ENCODE peak calls at places on chromosomes 3 and 15, in seven cellular contexts. X is NCI-H2081; Z is activated gamma-delta T cell treated with anti-CD3 and anti-CD28 coated beads, Interleukin-2, amount 50 U/mL, for 16 hours; F is foreskin fibroblast; M is GM03348; H is GM12865; Q is activated naive CD8-positive, alpha-beta T cell treated with anti-CD3 and anti-CD28 coated beads for 36 hours. J is an unnamed sample.

GRCh38 chr15:28018291-28019044 is 80.6 kb downstream of the OCA2 start:
- DNase-seq in H (no peak), M (no peak), Q (no peak), F (no peak), Z (no peak), X (no peak), J (no peak)

GRCh38 chr15:57224664-57225063 is 151.6 kb upstream of the CGNL1 start:
- DNase-seq in Q (no peak), F (no peak), H (peak), Z (no peak), X (no peak), M (peak), J (no peak)

GRCh38 chr15:50244959-50245624 is 20.4 kb downstream of the HDC start:
- DNase-seq in F (no peak), M (no peak), Z (no peak), Q (no peak), X (no peak), H (no peak), J (no peak)

GRCh38 chr3:156602424-156602823 is 47.5 kb upstream of the SSR3 start:
- DNase-seq in Z (no peak), Q (no peak), F (peak), H (peak), X (no peak), M (no peak), J (no peak)

GRCh38 chr3:10570196-10570946 is 65.0 kb upstream of the ATP2B2 start:
- DNase-seq in M (no peak), Q (no peak), X (no peak), Z (no peak), F (no peak), H (no peak), J (no peak)

GRCh38 chr3:194957743-194958240 is 272.1 kb downstream of the FAM43A start:
- DNase-seq in X (no peak), Q (no peak), H (no peak), F (no peak), M (no peak), Z (no peak), J (no peak)

GRCh38 chr3:132399054-132399929 is 18.0 kb upstream of the DNAJC13 start:
- DNase-seq in M (peak), H (peak), Z (no peak), Q (no peak), X (peak), F (peak), J (peak)

GRCh38 chr3:120773932-120774331 is 31.4 kb downstream of the GTF2E1 start:
- DNase-seq in Q (no peak), H (peak), F (no peak), X (no peak), M (no peak), Z (no peak), J (no peak)

GRCh38 chr3:109330405-109330804 is 6.9 kb downstream of the DPPA4 start:
- DNase-seq in H (no peak), Q (no peak), F (no peak), M (no peak), X (no peak), Z (no peak), J (no peak)

GRCh38 chr3:20104167-20104661 is 64.0 kb downstream of the KAT2B start:
- DNase-seq in F (no peak), X (no peak), H (peak), Z (peak), Q (peak), M (no peak), J (no peak)

GRCh38 chr3:115766587-115767492 is 143.5 kb downstream of the GAP43 start:
- DNase-seq in F (peak), Z (no peak), M (peak), H (no peak), X (no peak), Q (no peak), J (no peak)

GRCh38 chr3:58013973-58014649 is 5.9 kb downstream of the FLNB start:
- DNase-seq in X (no peak), Q (no peak), F (peak), M (peak), Z (no peak), H (no peak), J (peak)

GRCh38 chr15:68783226-68784054 is 37.3 kb downstream of the ANP32A start:
- DNase-seq in X (no peak), M (peak), F (no peak), H (peak), Q (peak), Z (peak), J (peak)

GRCh38 chr3:184575701-184576100 is 14.1 kb downstream of the EPHB3 start:
- DNase-seq in X (no peak), Z (no peak), F (no peak), Q (no peak), H (no peak), M (no peak), J (no peak)

GRCh38 chr15:97875513-97876285 is 84.8 kb upstream of the ARRDC4 start:
- DNase-seq in H (no peak), F (no peak), X (no peak), Z (no peak), Q (peak), M (no peak), J (peak)

GRCh38 chr15:73695773-73696640 is 11.8 kb downstream of the CD276 start:
- DNase-seq in H (no peak), Q (no peak), F (no peak), M (no peak), Z (no peak), X (no peak), J (no peak)

GRCh38 chr3:158631986-158632385 is 12.3 kb upstream of the GFM1 start:
- DNase-seq in F (no peak), Q (no peak), H (no peak), M (no peak), X (no peak), Z (no peak), J (no peak)

GRCh38 chr15:41022487-41023090 is 69.3 kb downstream of the CHAC1 start:
- DNase-seq in Q (peak), F (peak), X (peak), M (peak), Z (no peak), H (peak), J (peak)

GRCh38 chr15:68885070-68885469 is 45.3 kb upstream of the SPESP1 start:
- DNase-seq in Q (no peak), H (no peak), Z (no peak), F (peak), X (no peak), M (peak), J (peak)

GRCh38 chr3:162769559-162769958 is 1273.0 kb downstream of the OTOL1 start:
- DNase-seq in M (no peak), H (no peak), F (no peak), X (no peak), Q (no peak), Z (no peak), J (no peak)

J was measured in MG63.